ENCODE peak calls at places on chromosomes 4 and X, in eight cellular contexts. O is tibial artery; X is activated CD8-positive, alpha-beta memory T cell treated with anti-CD3 and anti-CD28 coated beads, Interleukin-2, amount 50 U/mL, for 48 hours; W is right lobe of liver; H is occipital lobe; F is non-pigmented ciliary epithelial cell; C is fibroblast of the aortic adventitia; L is activated CD4-positive, alpha-beta T cell treated with anti-CD3 and anti-CD28 coated beads, Interleukin-2, amount 50 U/mL, for 24 hours. J is an unnamed sample.

GRCh38 chrX:116009348-116009747 is 161.2 kb upstream of the AGTR2 start:
- DNase-seq in C (no peak), H (no peak), W (no peak), F (no peak), X (no peak), L (no peak), O (no peak), J (no peak)

GRCh38 chrX:39397561-39398200 is 596.4 kb downstream of the MID1IP1 start:
- DNase-seq in O (no peak), L (no peak), H (no peak), C (no peak), F (no peak), X (no peak), W (no peak), J (no peak)

GRCh38 chrX:46258356-46258755 is 286.9 kb downstream of the ZNF674 start:
- DNase-seq in H (no peak), F (no peak), C (peak), X (no peak), L (no peak), O (no peak), W (no peak), J (no peak)

GRCh38 chrX:13906103-13906502 is 89.2 kb upstream of the GPM6B start:
- DNase-seq in C (no peak), L (no peak), O (no peak), X (no peak), F (no peak), H (peak), W (no peak), J (no peak)

GRCh38 chr4:7187297-7187592 is 5.1 kb upstream of the SORCS2 start:
- DNase-seq in L (no peak), X (peak), F (no peak), H (no peak), C (no peak), W (no peak), O (peak), J (no peak)

GRCh38 chrX:111955916-111956315 is 79.9 kb downstream of the TRPC5OS start:
- DNase-seq in W (no peak), L (no peak), X (no peak), O (no peak), H (no peak), F (no peak), C (no peak), J (no peak)

GRCh38 chr4:184329235-184330007 is 111.7 kb upstream of the ENPP6 start:
- DNase-seq in H (no peak), X (no peak), L (no peak), F (no peak), W (no peak), O (no peak), C (no peak), J (no peak)

GRCh38 chr4:147019061-147019460 is 73.4 kb upstream of the TTC29 start:
- DNase-seq in O (peak), F (peak), W (peak), H (peak), C (peak), L (peak), X (peak), J (peak)

GRCh38 chr4:179059396-179059795 is 1617.2 kb upstream of the AGA start:
- DNase-seq in F (no peak), C (no peak), X (no peak), W (no peak), H (no peak), O (no peak), L (no peak), J (no peak)

GRCh38 chr4:7027284-7027683 is 15.9 kb upstream of the TADA2B start:
- DNase-seq in X (no peak), C (no peak), F (no peak), L (no peak), W (no peak), O (no peak), H (no peak), J (no peak)

GRCh38 chr4:158710814-158711213 is 12.4 kb downstream of the PPID start:
- DNase-seq in L (no peak), X (no peak), H (no peak), C (peak), W (no peak), F (no peak), O (no peak), J (no peak)

GRCh38 chrX:45889471-45889870 is 655.8 kb downstream of the ZNF674 start:
- DNase-seq in C (no peak), F (peak), W (no peak), L (no peak), O (no peak), X (no peak), H (no peak), J (peak)

GRCh38 chrX:120769576-120770341 is 105.9 kb downstream of the CT47B1 start:
- DNase-seq in X (no peak), F (no peak), C (peak), L (no peak), W (no peak), O (no peak), H (no peak), J (peak)

GRCh38 chr4:109786846-109787245 is 15.0 kb downstream of the CFI start:
- DNase-seq in X (no peak), F (no peak), C (no peak), W (no peak), H (no peak), L (no peak), O (no peak), J (no peak)

GRCh38 chr4:509374-509676 is 10.3 kb downstream of the PIGG start:
- DNase-seq in H (no peak), X (no peak), F (no peak), C (no peak), O (no peak), W (no peak), L (no peak), J (no peak)

GRCh38 chrX:39848900-39849299 is 248.9 kb downstream of the BCOR start:
- DNase-seq in L (no peak), W (no peak), O (no peak), F (no peak), C (peak), H (no peak), X (no peak), J (peak)

GRCh38 chr4:26786916-26787315 is 73.7 kb upstream of the STIM2 start:
- DNase-seq in X (no peak), W (no peak), C (no peak), L (no peak), O (no peak), F (no peak), H (no peak), J (no peak)

GRCh38 chrX:49915352-49916222 is 6.8 kb upstream of the CLCN5 start:
- DNase-seq in L (no peak), W (no peak), C (peak), O (no peak), H (peak), X (no peak), F (no peak), J (peak)

GRCh38 chrX:46573331-46573895 is at the start of gene CHST7:
- DNase-seq in X (peak), H (no peak), F (no peak), C (no peak), W (peak), L (no peak), O (peak), J (peak)

GRCh38 chr4:9996319-9997110 is 24.8 kb downstream of the SLC2A9 start:
- DNase-seq in X (peak), H (no peak), F (peak), W (no peak), L (no peak), C (no peak), O (no peak), J (peak)

GRCh38 chr4:15373363-15373762 is 54.5 kb upstream of the C1QTNF7 start:
- DNase-seq in F (no peak), H (no peak), C (no peak), X (no peak), L (no peak), W (no peak), O (no peak), J (no peak)